ENCODE peak calls at places on chromosomes 3 and 15, in eight cellular contexts. X is activated CD4-positive, CD25-positive, alpha-beta regulatory T cell treated with anti-CD3 and anti-CD28 coated beads, Interleukin-2, amount 50 U/mL, for 72 hours; C is neural progenitor cell; K is psoas muscle; E is astrocyte of the cerebellum; Y is GM03348; L is GM12892; A is activated CD4-positive, alpha-beta T cell treated with anti-CD3 and anti-CD28 coated beads, Interleukin-2, amount 10 ng/mL, durations not matched to agents 7 days and 5 days. Q is an unnamed sample.

GRCh38 chr3:122343654-122344053 is 18.6 kb downstream of the CSTA start:
- DNase-seq in X (no peak), C (no peak), K (no peak), E (no peak), Y (no peak), L (no peak), A (no peak), Q (no peak)

GRCh38 chr3:59237121-59237520 is 187.3 kb upstream of the CFAP20DC start:
- DNase-seq in X (no peak), C (no peak), K (no peak), E (no peak), Y (peak), L (no peak), A (no peak), Q (no peak)

GRCh38 chr3:77618686-77619085 is 578.8 kb downstream of the ROBO2 start:
- DNase-seq in X (no peak), C (no peak), K (no peak), E (no peak), Y (no peak), L (no peak), A (no peak), Q (no peak)

GRCh38 chr3:65713016-65713415 is 325.7 kb downstream of the MAGI1 start:
- DNase-seq in X (no peak), C (peak), K (no peak), E (peak), Y (peak), L (no peak), A (no peak), Q (no peak)

GRCh38 chr3:45940004-45940780 is 3.1 kb upstream of the CXCR6 start:
- DNase-seq in X (no peak), C (no peak), K (no peak), E (no peak), Y (no peak), L (no peak), A (no peak), Q (no peak)

GRCh38 chr3:174945276-174945675 is 86.1 kb downstream of the NAALADL2 start:
- DNase-seq in X (no peak), C (no peak), K (no peak), E (no peak), Y (no peak), L (no peak), A (no peak), Q (no peak)

GRCh38 chr3:12265558-12265957 is 23.3 kb upstream of the PPARG start:
- DNase-seq in X (no peak), C (no peak), K (no peak), E (no peak), Y (no peak), L (no peak), A (no peak), Q (no peak)

GRCh38 chr3:31634485-31634884 is 101.8 kb downstream of the STT3B start:
- DNase-seq in X (no peak), C (no peak), K (no peak), E (no peak), Y (peak), L (no peak), A (no peak), Q (no peak)

GRCh38 chr3:172138792-172139507 is 99.6 kb downstream of the FNDC3B start:
- DNase-seq in X (no peak), C (no peak), K (peak), E (no peak), Y (no peak), L (no peak), A (peak), Q (peak)

GRCh38 chr15:75673426-75674247 is 25.9 kb downstream of the SNX33 start:
- DNase-seq in X (no peak), C (no peak), K (peak), E (no peak), Y (peak), L (no peak), A (no peak), Q (no peak)

GRCh38 chr3:124101643-124102042 is 109.7 kb upstream of the ROPN1 start:
- DNase-seq in X (no peak), C (no peak), K (no peak), E (no peak), Y (no peak), L (no peak), A (no peak), Q (no peak)

GRCh38 chr3:13494463-13495350 is 14.6 kb downstream of the HDAC11 start:
- DNase-seq in X (no peak), C (peak), K (no peak), E (no peak), Y (peak), L (no peak), A (no peak), Q (no peak)

GRCh38 chr3:43093974-43094373 is 11.9 kb downstream of the POMGNT2 start:
- DNase-seq in X (no peak), C (no peak), K (no peak), E (no peak), Y (no peak), L (no peak), A (no peak), Q (no peak)

GRCh38 chr3:100402150-100402706 is 889 bp downstream of the LNP1 start:
- DNase-seq in X (no peak), C (no peak), K (no peak), E (no peak), Y (peak), L (no peak), A (no peak), Q (no peak)

GRCh38 chr3:187238239-187238638 is 41.0 kb downstream of the RTP1 start:
- DNase-seq in X (no peak), C (no peak), K (no peak), E (no peak), Y (no peak), L (no peak), A (no peak), Q (no peak)

GRCh38 chr3:39794880-39795279 is 14.5 kb upstream of the MYRIP start:
- DNase-seq in X (no peak), C (no peak), K (no peak), E (no peak), Y (no peak), L (no peak), A (no peak), Q (no peak)

GRCh38 chr3:23390446-23390845 is 187.3 kb downstream of the UBE2E2 start:
- DNase-seq in X (no peak), C (no peak), K (no peak), E (no peak), Y (no peak), L (no peak), A (no peak), Q (no peak)

GRCh38 chr3:195162033-195162669 is 108.8 kb downstream of the XXYLT1 start:
- DNase-seq in X (no peak), C (no peak), K (no peak), E (no peak), Y (no peak), L (peak), A (no peak), Q (no peak)

GRCh38 chr3:13885704-13886010 is 5.8 kb upstream of the WNT7A start:
- DNase-seq in X (no peak), C (no peak), K (no peak), E (no peak), Y (no peak), L (no peak), A (no peak), Q (no peak)

GRCh38 chr3:172355836-172356235 is 92.4 kb downstream of the GHSR start:
- DNase-seq in X (no peak), C (no peak), K (no peak), E (peak), Y (peak), L (no peak), A (no peak), Q (no peak)

GRCh38 chr3:127629462-127630403 is 748 bp downstream of the PODXL2 start:
- DNase-seq in X (no peak), C (no peak), K (no peak), E (no peak), Y (no peak), L (no peak), A (peak), Q (peak)